ENCODE peak calls at places on chromosomes 11 and 22, in four cellular contexts. One of them, this sample, is unnamed.

GRCh38 chr22:30717331-30717921 is 22.8 kb downstream of the OSBP2 start:
- DNase-seq in K562: no peak
- DNase-seq in A549: peak; percentile 6
- DNase-seq in GM12878: no peak
- DNase-seq in this sample: peak; percentile 12

GRCh38 chr22:44172370-44173108 is 8.2 kb upstream of the PARVG start:
- DNase-seq in K562: peak; percentile 11
- DNase-seq in A549: no peak
- DNase-seq in GM12878: no peak
- DNase-seq in this sample: no peak

GRCh38 chr22:31952094-31952401 is 7.7 kb downstream of the YWHAH start:
- DNase-seq in K562: no peak
- DNase-seq in A549: no peak
- DNase-seq in GM12878: no peak
- DNase-seq in this sample: no peak

GRCh38 chr22:38730411-38730871 is 24.7 kb downstream of the GTPBP1 start:
- DNase-seq in K562: no peak
- DNase-seq in A549: no peak
- DNase-seq in GM12878: no peak
- DNase-seq in this sample: no peak

GRCh38 chr22:29129644-29130201 is 56.9 kb downstream of the KREMEN1 start:
- DNase-seq in K562: no peak
- DNase-seq in A549: no peak
- DNase-seq in GM12878: no peak
- DNase-seq in this sample: no peak

GRCh38 chr22:26806445-26807170 is 149.2 kb downstream of the MIAT start:
- DNase-seq in K562: no peak
- DNase-seq in A549: no peak
- DNase-seq in GM12878: no peak
- DNase-seq in this sample: no peak

GRCh38 chr11:12864316-12865156 is 144.6 kb upstream of the RASSF10 start:
- DNase-seq in K562: peak; percentile 28
- DNase-seq in A549: peak; percentile 44
- DNase-seq in GM12878: no peak
- DNase-seq in this sample: no peak

GRCh38 chr22:23257889-23258825 is 77.8 kb downstream of the BCR start:
- DNase-seq in K562: no peak
- DNase-seq in A549: no peak
- DNase-seq in GM12878: no peak
- DNase-seq in this sample: no peak

GRCh38 chr22:39489094-39490068 is 12.7 kb upstream of the MIEF1 start:
- DNase-seq in K562: peak; percentile 40
- DNase-seq in A549: no peak
- DNase-seq in GM12878: no peak
- DNase-seq in this sample: no peak

GRCh38 chr22:26894362-26894761 is 237.0 kb downstream of the MIAT start:
- DNase-seq in K562: no peak
- DNase-seq in A549: no peak
- DNase-seq in GM12878: no peak
- DNase-seq in this sample: no peak

GRCh38 chr22:22933100-22933806 is 45.6 kb downstream of the IGLL5 start:
- DNase-seq in K562: no peak
- DNase-seq in A549: no peak
- DNase-seq in GM12878: no peak
- DNase-seq in this sample: no peak

DNA sequence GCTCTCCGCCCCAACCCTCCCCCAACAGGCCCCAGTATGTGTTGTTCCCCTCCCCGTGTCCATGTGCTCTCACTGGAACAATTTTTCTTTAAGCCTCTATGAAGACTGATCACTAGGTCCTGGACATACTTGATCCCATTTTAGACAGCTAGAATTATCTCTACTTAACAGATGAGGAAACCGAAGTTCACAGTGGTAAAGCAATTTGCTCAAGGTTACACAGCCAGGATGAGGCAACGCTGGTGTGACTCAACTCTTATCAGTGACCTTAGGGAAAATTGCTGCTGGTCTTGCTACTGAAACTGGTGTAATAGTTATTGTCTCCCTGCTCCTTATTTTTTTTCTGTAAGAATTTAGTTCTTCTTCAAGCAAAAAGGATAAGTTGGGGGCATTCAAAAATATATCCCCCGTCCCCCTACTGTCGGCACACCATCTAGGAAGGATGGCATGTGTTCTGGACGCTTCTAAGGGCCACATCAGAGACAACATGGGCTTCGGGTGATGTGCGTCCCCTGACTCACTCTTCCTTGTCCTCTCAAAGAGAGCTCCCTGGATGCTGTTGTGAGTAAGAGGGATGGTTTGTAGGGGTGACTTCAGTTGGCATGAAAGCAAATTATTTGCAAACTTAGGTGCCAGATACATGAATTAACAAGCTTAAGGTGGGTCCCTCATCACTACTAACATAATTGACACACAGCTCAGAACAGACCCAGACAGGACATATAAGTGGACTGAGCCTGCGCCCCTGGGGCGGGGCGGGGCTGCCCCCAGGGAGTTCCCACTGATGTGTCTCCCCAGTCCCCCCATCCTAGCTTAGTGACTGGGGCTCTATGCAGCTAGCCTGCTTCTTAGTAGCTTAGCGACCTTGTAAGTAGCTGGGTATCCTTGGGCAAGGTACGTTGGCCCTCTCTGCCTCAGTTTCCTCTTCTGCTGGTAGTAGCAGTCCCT is 23.6 kb upstream of the ALX4 start:
- DNase-seq in K562: peak; percentile 93
- DNase-seq in A549: peak; percentile 43
- DNase-seq in GM12878: no peak
- DNase-seq in this sample: peak; percentile 37
- TF ChIP-seq MYC in K562: no peak
- TF ChIP-seq MYC in A549: no peak
- TF ChIP-seq MYC in GM12878: no peak
- TF ChIP-seq MYC in this sample: no peak

DNA sequence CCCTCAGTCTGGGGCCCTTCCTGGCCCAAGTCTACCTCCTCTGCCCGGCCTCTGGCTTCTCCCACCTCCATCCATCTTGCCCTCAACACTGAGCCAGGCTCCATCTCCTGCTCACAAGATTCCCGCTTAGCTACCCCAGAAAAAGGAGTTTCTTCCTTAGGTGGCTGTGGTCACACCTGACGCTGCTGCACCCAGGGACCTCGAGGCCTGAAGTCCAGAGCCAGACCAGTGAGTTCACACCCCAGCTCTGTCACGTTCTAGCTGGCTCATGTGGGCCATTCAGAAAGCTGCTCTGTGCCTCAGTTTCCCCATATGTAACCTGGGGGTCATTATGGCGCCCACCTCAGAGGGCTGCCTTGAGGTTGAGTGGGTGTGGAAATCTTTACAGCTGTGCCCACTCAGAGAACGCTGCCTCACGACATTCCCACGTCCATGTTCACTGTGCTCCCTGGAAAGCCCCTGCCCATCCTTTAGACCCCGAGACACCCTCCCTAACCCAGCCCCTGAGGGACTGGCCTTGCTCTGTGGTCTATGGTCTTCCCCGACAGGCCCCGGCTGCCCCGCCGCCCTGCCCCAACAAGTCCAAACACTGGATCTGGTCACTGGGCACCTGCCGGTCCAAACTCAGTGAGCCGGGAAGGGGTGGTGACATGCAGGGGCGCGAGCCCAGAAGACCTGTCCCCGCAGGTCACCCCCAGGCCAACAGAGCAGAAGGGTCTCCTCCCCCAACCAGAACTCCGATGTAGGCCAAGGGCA is 9.8 kb downstream of the PLXNB2 start:
- DNase-seq in K562: no peak
- DNase-seq in A549: no peak
- DNase-seq in GM12878: no peak
- DNase-seq in this sample: no peak
- TF ChIP-seq HDAC2 in K562: no peak
- TF ChIP-seq HDAC2 in A549: no peak
- TF ChIP-seq HDAC2 in GM12878: no peak
- TF ChIP-seq HDAC2 in this sample: no peak

GRCh38 chr11:8567597-8568198 is 26.3 kb downstream of the STK33 start:
- DNase-seq in K562: no peak
- DNase-seq in A549: no peak
- DNase-seq in GM12878: no peak
- DNase-seq in this sample: no peak
- TF ChIP-seq MYC in K562: no peak
- TF ChIP-seq MYC in A549: no peak
- TF ChIP-seq MYC in GM12878: no peak
- TF ChIP-seq MYC in this sample: no peak

GRCh38 chr11:132610216-132610615 is 922.1 kb downstream of the OPCML start:
- DNase-seq in K562: no peak
- DNase-seq in A549: no peak
- DNase-seq in GM12878: no peak
- DNase-seq in this sample: no peak
- TF ChIP-seq HDAC2 in K562: no peak
- TF ChIP-seq HDAC2 in A549: no peak
- TF ChIP-seq HDAC2 in GM12878: no peak
- TF ChIP-seq HDAC2 in this sample: no peak

DNA sequence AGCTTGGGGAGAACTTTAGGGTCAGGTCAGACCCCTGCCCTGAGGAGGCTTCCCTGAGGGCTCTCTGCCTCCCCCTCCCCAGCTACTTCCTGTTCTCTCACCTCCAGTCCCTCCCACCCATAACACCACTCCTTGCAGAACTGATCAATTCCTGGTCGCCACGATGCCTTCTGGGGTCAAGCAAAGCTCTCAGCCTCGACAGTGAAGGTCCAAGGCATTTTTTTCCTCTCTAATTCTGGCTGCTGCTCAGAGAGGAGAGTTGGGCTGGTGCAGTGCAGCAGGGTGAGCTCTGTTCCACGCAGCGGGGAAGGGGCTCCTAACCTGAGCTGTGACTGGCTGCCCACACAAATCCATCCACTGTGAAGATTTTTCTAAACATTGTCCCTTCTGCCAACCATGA is 628.4 kb downstream of the BRD1 start:
- DNase-seq in K562: no peak
- DNase-seq in A549: no peak
- DNase-seq in GM12878: no peak
- DNase-seq in this sample: no peak
- TF ChIP-seq MYC in K562: no peak
- TF ChIP-seq MYC in A549: no peak
- TF ChIP-seq MYC in GM12878: no peak
- TF ChIP-seq MYC in this sample: no peak

This sample was measured in HepG2.